ENCODE peak calls at places on chromosomes 6 and 20, in eight cellular contexts. E is activated T-cell treated with anti-CD3 and anti-CD28 coated beads, Interleukin-2, amount 50 U/mL, for 72 hours; V is GM18507; M is NCI-H1694 treated with DMSO at 0.1 percent for 48 hours; K is mesenchymal stem cell; S is OCI-M1; F is adipocyte; I is posterior cingulate gyrus. O is an unnamed sample.
A peak's percentile ranks its signal among the peaks of the same experiment; 100 is the strongest.

GRCh38 chr6:43921548-43922422 is 151.8 kb downstream of the VEGFA start:
- DNase-seq in E (no peak), V (no peak), M (no peak), K (no peak), S (no peak), F (no peak), I (no peak), O (no peak)

GRCh38 chr20:12217382-12217781 is 299.7 kb downstream of the BTBD3 start:
- DNase-seq in E (no peak), V (no peak), M (no peak), K (no peak), S (no peak), F (no peak), I (no peak), O (no peak)

GRCh38 chr20:15700147-15700765 is 873.0 kb downstream of the KIF16B start:
- DNase-seq in E (no peak), V (no peak), M (peak; percentile 30), K (no peak), S (no peak), F (peak; percentile 9), I (no peak), O (no peak)

GRCh38 chr20:5884465-5885335 is 65.6 kb downstream of the TRMT6 start:
- DNase-seq in E (no peak), V (no peak), M (no peak), K (no peak), S (no peak), F (no peak), I (no peak), O (no peak)

GRCh38 chr6:39791850-39792500 is at the start of gene DAAM2:
- DNase-seq in E (no peak), V (no peak), M (peak; percentile 3), K (peak; percentile 74), S (no peak), F (peak; percentile 87), I (no peak), O (no peak)

GRCh38 chr6:54041239-54041638 is 70.0 kb upstream of the MLIP start:
- DNase-seq in E (no peak), V (no peak), M (no peak), K (no peak), S (no peak), F (no peak), I (no peak), O (no peak)

GRCh38 chr20:8385247-8385646 is 253.2 kb downstream of the PLCB1 start:
- DNase-seq in E (no peak), V (no peak), M (peak; percentile 47), K (peak; percentile 78), S (no peak), F (no peak), I (peak; percentile 12), O (no peak)

GRCh38 chr6:136657629-136658028 is 107.4 kb upstream of the MAP7 start:
- DNase-seq in E (no peak), V (no peak), M (no peak), K (peak; percentile 45), S (no peak), F (peak; percentile 49), I (no peak), O (no peak)

GRCh38 chr6:112690497-112691202 is 343.5 kb downstream of the RFPL4B start:
- DNase-seq in E (no peak), V (no peak), M (peak; percentile 75), K (peak; percentile 79), S (no peak), F (peak; percentile 57), I (no peak), O (no peak)

GRCh38 chr20:50569864-50570836 is 60.0 kb downstream of the PTPN1 start:
- DNase-seq in E (peak; percentile 66), V (no peak), M (no peak), K (peak; percentile 61), S (peak; percentile 66), F (peak; percentile 31), I (no peak), O (no peak)

GRCh38 chr6:13049666-13050254 is 278.6 kb downstream of the TBC1D7 start:
- DNase-seq in E (no peak), V (no peak), M (no peak), K (no peak), S (peak; percentile 35), F (no peak), I (no peak), O (no peak)

GRCh38 chr6:127343753-127344659 is 597 bp upstream of the ECHDC1 start:
- DNase-seq in E (peak; percentile 9), V (no peak), M (peak; percentile 17), K (peak; percentile 68), S (peak; percentile 83), F (peak; percentile 65), I (no peak), O (no peak)

GRCh38 chr6:47106721-47107197 is 64.6 kb upstream of the ADGRF1 start:
- DNase-seq in E (no peak), V (no peak), M (no peak), K (no peak), S (no peak), F (no peak), I (no peak), O (no peak)

GRCh38 chr6:17268114-17268513 is 13.0 kb upstream of the RBM24 start:
- DNase-seq in E (no peak), V (no peak), M (no peak), K (peak; percentile 13), S (no peak), F (no peak), I (no peak), O (no peak)

GRCh38 chr6:152573762-152574161 is 63.4 kb downstream of the SYNE1 start:
- DNase-seq in E (no peak), V (no peak), M (no peak), K (no peak), S (no peak), F (no peak), I (no peak), O (no peak)

GRCh38 chr6:29975561-29975907 is 33.2 kb downstream of the HLA-A start:
- DNase-seq in E (no peak), V (no peak), M (peak; percentile 51), K (no peak), S (no peak), F (no peak), I (no peak), O (no peak)

GRCh38 chr6:157314705-157315321 is 8.5 kb downstream of the TMEM242 start:
- DNase-seq in E (peak; percentile 24), V (peak; percentile 33), M (no peak), K (peak; percentile 76), S (no peak), F (peak; percentile 88), I (no peak), O (no peak)

GRCh38 chr20:63087236-63087871 is 80.6 kb upstream of the BHLHE23 start:
- DNase-seq in E (no peak), V (no peak), M (no peak), K (no peak), S (no peak), F (no peak), I (no peak), O (no peak)

GRCh38 chr6:157650261-157650640 is 172.8 kb upstream of the SNX9 start:
- DNase-seq in E (no peak), V (no peak), M (no peak), K (no peak), S (no peak), F (no peak), I (peak; percentile 48), O (no peak)

GRCh38 chr6:147508871-147509608 is 550 bp downstream of the SAMD5 start:
- DNase-seq in E (peak; percentile 6), V (no peak), M (no peak), K (no peak), S (no peak), F (peak; percentile 67), I (no peak), O (no peak)

GRCh38 chr6:42140756-42141602 is 1.4 kb downstream of the C6orf132 start:
- DNase-seq in E (no peak), V (no peak), M (no peak), K (peak; percentile 27), S (no peak), F (no peak), I (no peak), O (no peak)

GRCh38 chr20:4439461-4439860 is 282.2 kb upstream of the PRND start:
- DNase-seq in E (no peak), V (no peak), M (no peak), K (no peak), S (no peak), F (no peak), I (no peak), O (no peak)

GRCh38 chr6:163839296-163839695 is 424.8 kb downstream of the QKI start:
- DNase-seq in E (no peak), V (no peak), M (no peak), K (no peak), S (no peak), F (no peak), I (no peak), O (no peak)

GRCh38 chr20:41623625-41624024 is 5.4 kb upstream of the CHD6 start:
- DNase-seq in E (no peak), V (no peak), M (no peak), K (no peak), S (no peak), F (no peak), I (no peak), O (no peak)

GRCh38 chr20:4091332-4092135 is 76.2 kb upstream of the RNF24 start:
- DNase-seq in E (peak; percentile 51), V (no peak), M (peak; percentile 22), K (peak; percentile 98), S (peak; percentile 85), F (peak; percentile 51), I (peak; percentile 47), O (peak; percentile 7)

GRCh38 chr20:46438156-46438750 is 31.8 kb upstream of the ELMO2 start:
- DNase-seq in E (peak; percentile 6), V (no peak), M (peak; percentile 80), K (peak; percentile 34), S (peak; percentile 60), F (peak; percentile 57), I (peak; percentile 58), O (peak; percentile 65)

GRCh38 chr6:163782436-163783003 is 368.0 kb downstream of the QKI start:
- DNase-seq in E (no peak), V (no peak), M (no peak), K (no peak), S (peak; percentile 59), F (no peak), I (no peak), O (no peak)

GRCh38 chr20:58870293-58871014 is 17.9 kb downstream of the GNAS start:
- DNase-seq in E (peak; percentile 65), V (no peak), M (peak; percentile 17), K (peak; percentile 57), S (peak; percentile 65), F (peak; percentile 87), I (peak; percentile 81), O (peak; percentile 10)

GRCh38 chr6:79888587-79888986 is 58.8 kb downstream of the ELOVL4 start:
- DNase-seq in E (no peak), V (no peak), M (no peak), K (no peak), S (no peak), F (no peak), I (no peak), O (no peak)

GRCh38 chr6:161186173-161186769 is 87.6 kb downstream of the AGPAT4 start:
- DNase-seq in E (no peak), V (no peak), M (no peak), K (peak; percentile 48), S (no peak), F (peak; percentile 61), I (peak; percentile 45), O (no peak)

GRCh38 chr6:27592107-27592480 is 119.2 kb upstream of the ZNF184 start:
- DNase-seq in E (no peak), V (no peak), M (no peak), K (no peak), S (peak; percentile 83), F (peak; percentile 14), I (no peak), O (no peak)

GRCh38 chr6:15500078-15500740 is 162.6 kb downstream of the DTNBP1 start:
- DNase-seq in E (no peak), V (no peak), M (no peak), K (no peak), S (no peak), F (no peak), I (no peak), O (no peak)